ENCODE peak calls at places on chromosomes 12 and 14, in five cellular contexts. One of them, this sample, is unnamed.

GRCh38 chr12:53729659-53730058 is 2.4 kb upstream of the CALCOCO1 start:
- DNase-seq in neural crest cell: no peak
- DNase-seq in astrocyte: no peak
- DNase-seq in islet precursor cell: no peak
- DNase-seq in GM23248: peak
- DNase-seq in this sample: no peak

GRCh38 chr14:71371711-71372396 is 464.6 kb downstream of the PCNX1 start:
- DNase-seq in neural crest cell: no peak
- DNase-seq in astrocyte: peak
- DNase-seq in islet precursor cell: no peak
- DNase-seq in GM23248: peak
- DNase-seq in this sample: no peak

GRCh38 chr14:28055008-28055407 is 711.6 kb upstream of the FOXG1 start:
- DNase-seq in astrocyte: no peak
- DNase-seq in islet precursor cell: no peak
- DNase-seq in GM23248: no peak
- DNase-seq in neural crest cell: no peak
- DNase-seq in this sample: no peak

GRCh38 chr12:96326628-96327227 is 73.5 kb downstream of the CDK17 start:
- DNase-seq in neural crest cell: no peak
- DNase-seq in astrocyte: no peak
- DNase-seq in GM23248: no peak
- DNase-seq in islet precursor cell: no peak
- DNase-seq in this sample: no peak

GRCh38 chr14:34501997-34502396 is 37.5 kb downstream of the EAPP start:
- DNase-seq in GM23248: peak
- DNase-seq in islet precursor cell: no peak
- DNase-seq in astrocyte: peak
- DNase-seq in neural crest cell: no peak
- DNase-seq in this sample: no peak

GRCh38 chr12:28517101-28517500 is 326.8 kb downstream of the CCDC91 start:
- DNase-seq in neural crest cell: no peak
- DNase-seq in astrocyte: no peak
- DNase-seq in GM23248: no peak
- DNase-seq in islet precursor cell: no peak
- DNase-seq in this sample: no peak

GRCh38 chr12:57821474-57822214 is 3.1 kb upstream of the AVIL start:
- DNase-seq in neural crest cell: no peak
- DNase-seq in islet precursor cell: no peak
- DNase-seq in GM23248: no peak
- DNase-seq in astrocyte: no peak
- DNase-seq in this sample: no peak

GRCh38 chr12:40054554-40055226 is 51.2 kb downstream of the SLC2A13 start:
- DNase-seq in neural crest cell: no peak
- DNase-seq in astrocyte: peak
- DNase-seq in islet precursor cell: no peak
- DNase-seq in GM23248: peak
- DNase-seq in this sample: no peak

GRCh38 chr14:52129733-52130132 is 60.9 kb upstream of the NID2 start:
- DNase-seq in neural crest cell: no peak
- DNase-seq in islet precursor cell: no peak
- DNase-seq in GM23248: no peak
- DNase-seq in astrocyte: no peak
- DNase-seq in this sample: no peak

GRCh38 chr12:25840678-25841077 is 117.8 kb upstream of the RASSF8 start:
- DNase-seq in islet precursor cell: no peak
- DNase-seq in neural crest cell: no peak
- DNase-seq in astrocyte: peak
- DNase-seq in GM23248: peak
- DNase-seq in this sample: no peak

GRCh38 chr14:90536092-90536491 is 139.3 kb downstream of the CALM1 start:
- DNase-seq in neural crest cell: no peak
- DNase-seq in islet precursor cell: no peak
- DNase-seq in astrocyte: peak
- DNase-seq in GM23248: peak
- DNase-seq in this sample: no peak

GRCh38 chr14:59253527-59253926 is 65.1 kb downstream of the DAAM1 start:
- DNase-seq in neural crest cell: no peak
- DNase-seq in astrocyte: no peak
- DNase-seq in islet precursor cell: no peak
- DNase-seq in GM23248: no peak
- DNase-seq in this sample: no peak

GRCh38 chr12:14841761-14842160 is 1.6 kb downstream of the ART4 start:
- DNase-seq in islet precursor cell: peak
- DNase-seq in neural crest cell: no peak
- DNase-seq in GM23248: peak
- DNase-seq in astrocyte: peak
- DNase-seq in this sample: no peak

GRCh38 chr12:102879-103168 is 36.3 kb downstream of the IQSEC3 start:
- DNase-seq in astrocyte: no peak
- DNase-seq in neural crest cell: no peak
- DNase-seq in GM23248: no peak
- DNase-seq in islet precursor cell: no peak
- DNase-seq in this sample: no peak

GRCh38 chr14:99430491-99430890 is 50.2 kb downstream of the SETD3 start:
- DNase-seq in islet precursor cell: peak
- DNase-seq in neural crest cell: no peak
- DNase-seq in astrocyte: no peak
- DNase-seq in GM23248: peak
- DNase-seq in this sample: peak

GRCh38 chr12:113932411-113933196 is 33.5 kb downstream of the RBM19 start:
- DNase-seq in astrocyte: peak
- DNase-seq in islet precursor cell: no peak
- DNase-seq in GM23248: peak
- DNase-seq in neural crest cell: peak
- DNase-seq in this sample: peak

GRCh38 chr12:9050521-9051155 is 61.3 kb downstream of the KLRG1 start:
- DNase-seq in neural crest cell: no peak
- DNase-seq in islet precursor cell: no peak
- DNase-seq in GM23248: no peak
- DNase-seq in astrocyte: no peak
- DNase-seq in this sample: no peak

GRCh38 chr12:111437816-111438454 is 32.2 kb downstream of the SH2B3 start:
- DNase-seq in GM23248: peak
- DNase-seq in astrocyte: peak
- DNase-seq in islet precursor cell: peak
- DNase-seq in neural crest cell: no peak
- DNase-seq in this sample: no peak

GRCh38 chr12:80222261-80222660 is 122.9 kb downstream of the OTOGL start:
- DNase-seq in islet precursor cell: no peak
- DNase-seq in astrocyte: no peak
- DNase-seq in neural crest cell: no peak
- DNase-seq in GM23248: peak
- DNase-seq in this sample: no peak

GRCh38 chr14:32473476-32473875 is 144.4 kb downstream of the AKAP6 start:
- DNase-seq in neural crest cell: no peak
- DNase-seq in astrocyte: peak
- DNase-seq in islet precursor cell: peak
- DNase-seq in GM23248: peak
- DNase-seq in this sample: no peak

GRCh38 chr14:81269100-81269978 is 48.6 kb upstream of the GTF2A1 start:
- DNase-seq in neural crest cell: peak
- DNase-seq in astrocyte: peak
- DNase-seq in GM23248: peak
- DNase-seq in islet precursor cell: no peak
- DNase-seq in this sample: no peak

GRCh38 chr12:62512901-62513300 is 46.3 kb downstream of the MON2 start:
- DNase-seq in islet precursor cell: no peak
- DNase-seq in astrocyte: no peak
- DNase-seq in neural crest cell: no peak
- DNase-seq in GM23248: no peak
- DNase-seq in this sample: no peak

GRCh38 chr12:112973016-112973711 is 5.2 kb upstream of the OAS2 start:
- DNase-seq in islet precursor cell: no peak
- DNase-seq in neural crest cell: no peak
- DNase-seq in astrocyte: no peak
- DNase-seq in GM23248: peak
- DNase-seq in this sample: no peak

GRCh38 chr12:48601013-48601756 is 31.3 kb upstream of the LALBA start:
- DNase-seq in islet precursor cell: peak
- DNase-seq in neural crest cell: peak
- DNase-seq in astrocyte: peak
- DNase-seq in GM23248: peak
- DNase-seq in this sample: peak

GRCh38 chr12:94525951-94526350 is 66.3 kb upstream of the CEP83 start:
- DNase-seq in astrocyte: no peak
- DNase-seq in neural crest cell: no peak
- DNase-seq in GM23248: no peak
- DNase-seq in islet precursor cell: no peak
- DNase-seq in this sample: no peak

GRCh38 chr12:121294151-121294889 is 2.2 kb downstream of the CAMKK2 start:
- DNase-seq in islet precursor cell: no peak
- DNase-seq in neural crest cell: no peak
- DNase-seq in GM23248: no peak
- DNase-seq in astrocyte: no peak
- DNase-seq in this sample: no peak

GRCh38 chr14:73167727-73168126 is 31.4 kb downstream of the PSEN1 start:
- DNase-seq in neural crest cell: no peak
- DNase-seq in astrocyte: no peak
- DNase-seq in islet precursor cell: no peak
- DNase-seq in GM23248: no peak
- DNase-seq in this sample: no peak

This sample was measured in ecto neural progenitor cell.